ENCODE peak calls at places on chromosomes 13 and 19, in five cellular contexts. E, N, P, C and R are unnamed samples.

GRCh38 chr13:53783466-53783865 is 754.9 kb downstream of the OLFM4 start:
- DNase-seq in C (peak), E (peak), N (no peak), P (no peak), R (no peak)

GRCh38 chr19:40740747-40741146 is 9.5 kb downstream of the ACTMAP start:
- DNase-seq in N (peak), C (no peak), P (peak), E (no peak), R (no peak)

GRCh38 chr13:98482476-98483444 is 94.1 kb downstream of the STK24 start:
- DNase-seq in N (peak), C (no peak), P (peak), E (no peak), R (no peak)

GRCh38 chr19:32041681-32042292 is 303.6 kb upstream of the ZNF507 start:
- DNase-seq in C (no peak), N (peak), E (no peak), P (no peak), R (no peak)

GRCh38 chr13:29523199-29523931 is 72.1 kb downstream of the SLC7A1 start:
- DNase-seq in C (no peak), P (no peak), N (no peak), E (no peak), R (no peak)

GRCh38 chr13:46909037-46909436 is 12.2 kb upstream of the HTR2A start:
- DNase-seq in E (no peak), N (no peak), C (no peak), P (no peak), R (no peak)

GRCh38 chr13:60143775-60144174 is 20.0 kb downstream of the DIAPH3 start:
- DNase-seq in E (no peak), N (no peak), C (no peak), P (no peak), R (peak)

GRCh38 chr13:26934096-26934495 is 173.5 kb upstream of the GPR12 start:
- DNase-seq in P (no peak), C (no peak), N (no peak), E (no peak), R (no peak)

GRCh38 chr13:21047591-21048282 is 13.6 kb downstream of the LATS2 start:
- DNase-seq in P (no peak), N (no peak), C (no peak), E (no peak), R (no peak)

GRCh38 chr19:44856438-44857083 is 10.5 kb downstream of the NECTIN2 start:
- DNase-seq in C (no peak), N (no peak), E (no peak), P (no peak), R (no peak)

GRCh38 chr19:41641879-41642485 is 15.1 kb upstream of the CEACAM4 start:
- DNase-seq in C (peak), N (peak), E (peak), P (no peak), R (peak)

GRCh38 chr13:84126671-84127171 is 244.4 kb upstream of the SLITRK1 start:
- DNase-seq in C (peak), E (peak), N (no peak), P (no peak), R (peak)